ENCODE peak calls at places on chromosome 4, in five cellular contexts. V, B, R, A and N are unnamed samples.
A peak's percentile ranks its signal among the peaks of the same experiment; 100 is the strongest.

GRCh38 chr4:112057479-112057878 is 87.8 kb upstream of the FAM241A start:
- DNase-seq in V (no peak), B (no peak), R (no peak), A (no peak), N (no peak)

GRCh38 chr4:83548151-83548905 is 12.4 kb downstream of the GPAT3 start:
- DNase-seq in V (peak; percentile 98), B (no peak), R (peak; percentile 64), A (peak; percentile 14), N (peak; percentile 34)

GRCh38 chr4:82493721-82494425 is 63.5 kb downstream of the ENOPH1 start:
- DNase-seq in V (peak; percentile 20), B (no peak), R (no peak), A (no peak), N (no peak)

GRCh38 chr4:140469806-140470733 is 28.0 kb downstream of the MGAT4D start:
- DNase-seq in V (no peak), B (no peak), R (no peak), A (no peak), N (no peak)

GRCh38 chr4:1812720-1813119 is 19.6 kb downstream of the FGFR3 start:
- DNase-seq in V (no peak), B (no peak), R (no peak), A (no peak), N (no peak)

GRCh38 chr4:41569957-41570356 is 32.0 kb downstream of the LIMCH1 start:
- DNase-seq in V (no peak), B (no peak), R (no peak), A (no peak), N (no peak)

GRCh38 chr4:176784816-176785215 is 7.9 kb downstream of the VEGFC start:
- DNase-seq in V (no peak), B (no peak), R (no peak), A (no peak), N (no peak)

GRCh38 chr4:54213812-54214211 is 15.3 kb upstream of the PDGFRA start:
- DNase-seq in V (peak; percentile 23), B (no peak), R (no peak), A (no peak), N (no peak)

GRCh38 chr4:26144526-26145167 is 176.2 kb upstream of the RBPJ start:
- DNase-seq in V (no peak), B (no peak), R (no peak), A (no peak), N (no peak)

GRCh38 chr4:139934786-139935330 is 219.1 kb downstream of the MAML3 start:
- DNase-seq in V (no peak), B (no peak), R (no peak), A (no peak), N (no peak)

GRCh38 chr4:139286186-139286698 is 6.2 kb upstream of the MGARP start:
- DNase-seq in V (no peak), B (no peak), R (no peak), A (no peak), N (no peak)

GRCh38 chr4:140103676-140104075 is 50.3 kb downstream of the MAML3 start:
- DNase-seq in V (peak; percentile 97), B (no peak), R (peak; percentile 30), A (no peak), N (peak; percentile 28)

GRCh38 chr4:136743238-136743637 is 789.1 kb downstream of the PCDH18 start:
- DNase-seq in V (no peak), B (no peak), R (no peak), A (no peak), N (no peak)

GRCh38 chr4:5999830-6000365 is 18.3 kb downstream of the C4orf50 start:
- DNase-seq in V (no peak), B (no peak), R (no peak), A (no peak), N (no peak)

GRCh38 chr4:74682567-74683359 is 111.6 kb downstream of the BTC start:
- DNase-seq in V (peak; percentile 96), B (no peak), R (no peak), A (no peak), N (no peak)

GRCh38 chr4:187070740-187071139 is 347.1 kb upstream of the FAT1 start:
- DNase-seq in V (no peak), B (no peak), R (no peak), A (no peak), N (no peak)

GRCh38 chr4:98688416-98689290 is 30.2 kb upstream of the TSPAN5 start:
- DNase-seq in V (peak; percentile 96), B (no peak), R (no peak), A (no peak), N (no peak)

GRCh38 chr4:109433281-109434006 is at the start of gene SEC24B:
- DNase-seq in V (peak; percentile 87), B (peak; percentile 97), R (peak; percentile 84), A (peak; percentile 91), N (peak; percentile 90)

GRCh38 chr4:52996261-52997131 is 134.4 kb downstream of the RASL11B start:
- DNase-seq in V (no peak), B (no peak), R (no peak), A (no peak), N (no peak)

GRCh38 chr4:88584471-88584900 is 7.8 kb upstream of the HERC3 start:
- DNase-seq in V (no peak), B (no peak), R (no peak), A (no peak), N (no peak)

GRCh38 chr4:169361741-169362140 is 91.0 kb upstream of the SH3RF1 start:
- DNase-seq in V (no peak), B (no peak), R (no peak), A (no peak), N (no peak)

GRCh38 chr4:42391981-42392380 is 5.3 kb upstream of the SHISA3 start:
- DNase-seq in V (peak; percentile 50), B (no peak), R (no peak), A (no peak), N (no peak)

GRCh38 chr4:148642907-148643306 is 200.7 kb upstream of the NR3C2 start:
- DNase-seq in V (no peak), B (no peak), R (no peak), A (no peak), N (no peak)

GRCh38 chr4:602559-602942 is 22.8 kb upstream of the PDE6B start:
- DNase-seq in V (no peak), B (peak; percentile 87), R (peak; percentile 30), A (peak; percentile 48), N (peak; percentile 56)

GRCh38 chr4:7805533-7806079 is 134.1 kb downstream of the AFAP1 start:
- DNase-seq in V (peak; percentile 47), B (no peak), R (no peak), A (no peak), N (no peak)

GRCh38 chr4:146835096-146835495 is 110.6 kb downstream of the TTC29 start:
- DNase-seq in V (no peak), B (no peak), R (no peak), A (no peak), N (no peak)

GRCh38 chr4:172412851-172413250 is 599.6 kb downstream of the GALNTL6 start:
- DNase-seq in V (no peak), B (no peak), R (no peak), A (no peak), N (no peak)

GRCh38 chr4:166842795-166843261 is 391.5 kb downstream of the SPOCK3 start:
- DNase-seq in V (no peak), B (no peak), R (no peak), A (no peak), N (no peak)

GRCh38 chr4:67861513-67861912 is 22.3 kb downstream of the TMPRSS11D start:
- DNase-seq in V (no peak), B (no peak), R (no peak), A (no peak), N (no peak)

GRCh38 chr4:91958651-91959050 is 345.1 kb upstream of the GRID2 start:
- DNase-seq in V (no peak), B (no peak), R (no peak), A (no peak), N (no peak)